ENCODE peak calls at places on chromosomes 12 and 14, in five cellular contexts. U, L, G, V and Z are unnamed samples.

GRCh38 chr12:52266514-52266913 is 7.9 kb upstream of the KRT86 start:
- DNase-seq in V (no peak), U (no peak), L (no peak), G (no peak), Z (no peak)

GRCh38 chr14:20624495-20625070 is 16.9 kb downstream of the OR6S1 start:
- DNase-seq in G (no peak), V (peak; percentile 60), L (no peak), U (peak; percentile 88), Z (no peak)

GRCh38 chr14:76697246-76697645 is 64.0 kb upstream of the VASH1 start:
- DNase-seq in G (no peak), U (no peak), L (no peak), V (no peak), Z (no peak)

GRCh38 chr14:91947196-91948184 is at the start of gene FBLN5:
- DNase-seq in U (peak; percentile 34), G (no peak), V (peak; percentile 41), L (no peak), Z (no peak)

GRCh38 chr12:93514853-93515252 is 47.5 kb downstream of the MRPL42 start:
- DNase-seq in U (no peak), G (no peak), L (no peak), V (peak; percentile 27), Z (no peak)

GRCh38 chr14:69259531-69260245 is at the start of gene GALNT16:
- DNase-seq in G (peak; percentile 60), V (no peak), U (peak; percentile 55), L (peak; percentile 23), Z (peak; percentile 39)

GRCh38 chr14:105187935-105188524 is 6.9 kb upstream of the NUDT14 start:
- DNase-seq in G (no peak), L (no peak), V (no peak), U (peak; percentile 51), Z (no peak)

GRCh38 chr12:68034567-68034966 is 45.3 kb downstream of the IFNG-AS1 start:
- DNase-seq in U (no peak), G (no peak), V (no peak), L (no peak), Z (no peak)

GRCh38 chr12:53761306-53761705 is 9.5 kb upstream of the CISTR start:
- DNase-seq in L (no peak), V (no peak), G (no peak), U (no peak), Z (no peak)

GRCh38 chr12:96395236-96395635 is 5.0 kb downstream of the CDK17 start:
- DNase-seq in V (no peak), G (no peak), U (no peak), L (no peak), Z (no peak)

GRCh38 chr12:130339946-130340345 is 2.3 kb downstream of the PIWIL1 start:
- DNase-seq in L (no peak), U (peak; percentile 26), G (no peak), V (no peak), Z (no peak)

GRCh38 chr12:48977290-48978281 is 536 bp upstream of the WNT1 start:
- DNase-seq in U (peak; percentile 24), L (no peak), G (peak; percentile 71), V (peak; percentile 35), Z (peak; percentile 34)

GRCh38 chr12:6434205-6435180 is 10.3 kb upstream of the CD27 start:
- DNase-seq in L (no peak), G (no peak), V (no peak), U (no peak), Z (no peak)

GRCh38 chr14:69175130-69175529 is 16.2 kb upstream of the EXD2 start:
- DNase-seq in U (no peak), G (no peak), V (no peak), L (no peak), Z (no peak)

GRCh38 chr14:61526405-61527312 is 168.7 kb upstream of the HIF1A start:
- DNase-seq in L (no peak), G (no peak), V (peak; percentile 60), U (peak; percentile 86), Z (no peak)

GRCh38 chr12:9346866-9347327 is 138.7 kb upstream of the PZP start:
- DNase-seq in V (no peak), G (no peak), U (no peak), L (no peak), Z (no peak)

GRCh38 chr12:106866426-106867080 is 89.2 kb upstream of the TMEM263 start:
- DNase-seq in U (no peak), L (no peak), G (no peak), V (peak; percentile 10), Z (no peak)

GRCh38 chr14:102008891-102009290 is 44.5 kb downstream of the DYNC1H1 start:
- DNase-seq in L (no peak), U (no peak), G (no peak), V (no peak), Z (no peak)

GRCh38 chr14:47959753-47960152 is 284.3 kb upstream of the MDGA2 start:
- DNase-seq in L (no peak), G (no peak), V (no peak), U (no peak), Z (no peak)

GRCh38 chr14:20667957-20668356 is 16.4 kb upstream of the RNASE4 start:
- DNase-seq in V (no peak), G (no peak), U (no peak), L (no peak), Z (no peak)

GRCh38 chr12:89542912-89543592 is 17.2 kb upstream of the POC1B start:
- DNase-seq in V (peak; percentile 68), G (peak; percentile 22), L (no peak), U (peak; percentile 90), Z (peak; percentile 77)

GRCh38 chr12:57868870-57869609 is 22.5 kb upstream of the CTDSP2 start:
- DNase-seq in L (peak; percentile 72), U (peak; percentile 74), V (no peak), G (no peak), Z (peak; percentile 72)

GRCh38 chr14:68788275-68789001 is 4.4 kb downstream of the ZFP36L1 start:
- DNase-seq in V (no peak), L (no peak), G (no peak), U (no peak), Z (no peak)

GRCh38 chr14:59123526-59123925 is 64.9 kb upstream of the DAAM1 start:
- DNase-seq in L (no peak), V (no peak), G (no peak), U (no peak), Z (no peak)

GRCh38 chr12:6067152-6067916 is 57.1 kb downstream of the VWF start:
- DNase-seq in V (no peak), L (no peak), G (no peak), U (peak; percentile 83), Z (peak; percentile 33)

GRCh38 chr12:71469235-71469873 is 29.8 kb downstream of the LGR5 start:
- DNase-seq in V (peak; percentile 16), G (no peak), L (no peak), U (peak; percentile 52), Z (no peak)

GRCh38 chr12:153080-153746 is 60.7 kb downstream of the SLC6A12 start:
- DNase-seq in L (no peak), G (peak; percentile 87), V (peak; percentile 36), U (peak; percentile 84), Z (peak; percentile 75)

GRCh38 chr14:101121399-101122113 is 218.0 kb upstream of the RTL1 start:
- DNase-seq in G (no peak), U (peak; percentile 0), L (no peak), V (no peak), Z (no peak)